ENCODE peak calls at places on chromosome 2, in six cellular contexts. H is H1, M is SK-N-SH, S is GM12878, X is HepG2, K is K562. P is an unnamed sample.

GRCh38 chr2:30631051-30631671 is 176.1 kb downstream of the CAPN13 start:
- DNase-seq in S (peak), H (no peak), K (peak), M (no peak), X (no peak), P (no peak)

GRCh38 chr2:101737478-101738240 is 40.2 kb downstream of the MAP4K4 start:
- DNase-seq in X (no peak), K (no peak), H (no peak), S (no peak), M (no peak), P (no peak)

GRCh38 chr2:148263890-148264289 is 243.0 kb downstream of the MBD5 start:
- DNase-seq in S (no peak), K (no peak), M (no peak), H (no peak), X (no peak), P (no peak)

GRCh38 chr2:209638346-209638745 is 133.3 kb upstream of the UNC80 start:
- DNase-seq in H (no peak), S (no peak), X (no peak), M (no peak), K (no peak), P (no peak)

GRCh38 chr2:71905205-71905604 is 242.5 kb downstream of the CYP26B1 start:
- DNase-seq in K (no peak), M (no peak), S (no peak), H (no peak), X (no peak), P (no peak)

GRCh38 chr2:172134270-172134669 is 31.6 kb upstream of the DLX2 start:
- DNase-seq in X (no peak), S (no peak), H (no peak), K (no peak), M (no peak), P (no peak)

GRCh38 chr2:54979645-54980044 is 70.6 kb downstream of the RTN4 start:
- DNase-seq in M (no peak), K (no peak), H (no peak), X (no peak), S (no peak), P (no peak)

GRCh38 chr2:73896362-73897239 is 3.8 kb downstream of the ACTG2 start:
- DNase-seq in H (no peak), K (no peak), S (peak), X (no peak), M (no peak), P (no peak)

GRCh38 chr2:88500691-88501090 is 48.2 kb upstream of the FOXI3 start:
- DNase-seq in K (no peak), H (no peak), S (no peak), M (no peak), X (no peak), P (no peak)

GRCh38 chr2:231111987-231112386 is 12.9 kb downstream of the HTR2B start:
- DNase-seq in S (no peak), K (no peak), H (no peak), M (no peak), X (no peak), P (no peak)

GRCh38 chr2:125543968-125544514 is 1111.9 kb upstream of the GYPC start:
- DNase-seq in K (no peak), S (no peak), X (no peak), M (no peak), H (no peak), P (no peak)

GRCh38 chr2:40642726-40643125 is 190.8 kb upstream of the SLC8A1 start:
- DNase-seq in X (no peak), M (no peak), K (no peak), S (no peak), H (no peak), P (no peak)

GRCh38 chr2:148237911-148238310 is 217.0 kb downstream of the MBD5 start:
- DNase-seq in K (no peak), S (no peak), M (no peak), X (no peak), H (no peak), P (no peak)

GRCh38 chr2:30150786-30151185 is 4.0 kb downstream of the YPEL5 start:
- DNase-seq in S (no peak), K (peak), H (no peak), M (no peak), X (no peak), P (no peak)

GRCh38 chr2:57450170-57450569 is 596.4 kb upstream of the VRK2 start:
- DNase-seq in H (no peak), S (no peak), M (no peak), X (no peak), K (no peak), P (no peak)

GRCh38 chr2:205858781-205859478 is 176.6 kb downstream of the NRP2 start:
- DNase-seq in X (no peak), H (no peak), K (no peak), M (no peak), S (no peak), P (no peak)

GRCh38 chr2:216516730-216517350 is 18.2 kb downstream of the RPL37A start:
- DNase-seq in S (no peak), H (no peak), M (peak), X (no peak), K (no peak), P (no peak)

GRCh38 chr2:99184811-99185210 is 3.8 kb downstream of the MRPL30 start:
- DNase-seq in M (no peak), H (no peak), K (no peak), X (no peak), S (no peak), P (no peak)

GRCh38 chr2:178962805-178963433 is 87.0 kb downstream of the CCDC141 start:
- DNase-seq in M (no peak), K (no peak), S (no peak), X (no peak), H (no peak), P (no peak)

GRCh38 chr2:9256570-9257043 is 50.0 kb downstream of the ASAP2 start:
- DNase-seq in H (no peak), K (no peak), M (peak), S (no peak), X (no peak), P (no peak)

GRCh38 chr2:128301501-128301966 is 17.1 kb downstream of the HS6ST1 start:
- DNase-seq in H (no peak), K (no peak), M (no peak), S (no peak), X (no peak), P (no peak)
- H3K9ac ChIP-seq in H (no peak), K (no peak), M (no peak), S (no peak), X (no peak), P (peak)

GRCh38 chr2:70094978-70095832 is 7.9 kb downstream of the PCBP1 start:
- DNase-seq in X (peak), H (no peak), M (no peak), K (no peak), S (no peak), P (no peak)
- TF ChIP-seq YY1 in X (no peak), H (no peak), M (no peak), K (no peak), S (peak), P (no peak)

DNA sequence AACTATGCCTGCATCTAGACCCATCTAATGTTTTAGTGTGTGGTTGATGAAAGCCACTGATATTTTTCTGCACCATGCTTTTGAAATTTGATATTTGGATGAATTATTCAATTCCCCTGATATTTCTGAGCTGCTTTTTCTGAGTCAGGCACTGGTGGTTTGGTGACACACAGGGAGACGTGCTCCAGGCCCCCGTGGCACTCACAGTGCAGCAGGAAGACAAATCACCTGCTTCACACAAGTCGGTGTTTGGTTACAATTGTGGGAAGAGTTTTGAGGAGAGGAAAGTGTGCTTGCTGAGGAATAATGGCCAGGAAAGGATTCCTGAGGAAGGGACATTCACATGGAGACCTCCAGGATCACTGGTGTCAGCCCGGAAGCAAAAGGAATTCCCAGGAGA is 179.7 kb downstream of the ACKR3 start:
- DNase-seq in X (no peak), H (no peak), K (no peak), M (no peak), S (no peak), P (no peak)
- H3K9ac ChIP-seq in X (no peak), H (no peak), K (no peak), M (no peak), S (no peak), P (no peak)

GRCh38 chr2:66805136-66805535 is 370.2 kb downstream of the MEIS1 start:
- DNase-seq in S (no peak), M (no peak), H (no peak), K (no peak), X (no peak), P (no peak)
- TF ChIP-seq YY1 in S (no peak), M (no peak), H (no peak), K (no peak), X (no peak), P (no peak)

GRCh38 chr2:161386228-161386627 is 29.9 kb upstream of the TBR1 start:
- DNase-seq in K (no peak), M (no peak), X (no peak), S (peak), H (no peak), P (no peak)

GRCh38 chr2:161379740-161380139 is 36.4 kb upstream of the TBR1 start:
- DNase-seq in X (no peak), S (no peak), K (no peak), M (no peak), H (no peak), P (no peak)

GRCh38 chr2:161382747-161383146 is 33.4 kb upstream of the TBR1 start:
- DNase-seq in X (no peak), M (no peak), K (no peak), S (no peak), H (no peak), P (no peak)

GRCh38 chr2:161384864-161385263 is 31.2 kb upstream of the TBR1 start:
- DNase-seq in K (no peak), X (no peak), M (no peak), S (peak), H (no peak), P (no peak)

DNA sequence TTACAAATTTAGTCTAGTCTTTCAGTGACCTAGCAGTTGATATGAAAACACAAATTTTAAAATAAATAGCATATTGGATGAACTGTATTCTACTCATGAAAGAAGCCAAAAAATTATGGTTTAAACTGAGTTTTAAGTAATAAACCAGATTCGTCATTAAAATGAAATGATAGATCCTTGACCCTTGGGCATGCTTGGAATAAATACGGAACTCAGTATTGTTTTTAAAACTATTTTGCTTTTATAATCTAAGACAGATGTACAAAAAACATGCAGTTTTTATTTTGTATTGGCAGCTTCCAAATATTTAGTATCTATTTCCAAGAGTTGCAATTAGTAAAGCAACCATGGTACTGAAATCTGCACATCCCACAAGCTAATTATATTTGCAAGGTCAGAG is 34.5 kb upstream of the TBR1 start:
- DNase-seq in K (no peak), X (no peak), M (no peak), S (no peak), H (no peak), P (no peak)
- H3K9ac ChIP-seq in K (no peak), X (no peak), M (no peak), S (no peak), H (no peak), P (no peak)

GRCh38 chr2:222318026-222318711 is 19.4 kb upstream of the PAX3 start:
- DNase-seq in M (peak), S (no peak), K (peak), X (peak), H (peak), P (no peak)
- TF ChIP-seq YY1 in M (no peak), S (peak), K (no peak), X (peak), H (peak), P (no peak)

DNA sequence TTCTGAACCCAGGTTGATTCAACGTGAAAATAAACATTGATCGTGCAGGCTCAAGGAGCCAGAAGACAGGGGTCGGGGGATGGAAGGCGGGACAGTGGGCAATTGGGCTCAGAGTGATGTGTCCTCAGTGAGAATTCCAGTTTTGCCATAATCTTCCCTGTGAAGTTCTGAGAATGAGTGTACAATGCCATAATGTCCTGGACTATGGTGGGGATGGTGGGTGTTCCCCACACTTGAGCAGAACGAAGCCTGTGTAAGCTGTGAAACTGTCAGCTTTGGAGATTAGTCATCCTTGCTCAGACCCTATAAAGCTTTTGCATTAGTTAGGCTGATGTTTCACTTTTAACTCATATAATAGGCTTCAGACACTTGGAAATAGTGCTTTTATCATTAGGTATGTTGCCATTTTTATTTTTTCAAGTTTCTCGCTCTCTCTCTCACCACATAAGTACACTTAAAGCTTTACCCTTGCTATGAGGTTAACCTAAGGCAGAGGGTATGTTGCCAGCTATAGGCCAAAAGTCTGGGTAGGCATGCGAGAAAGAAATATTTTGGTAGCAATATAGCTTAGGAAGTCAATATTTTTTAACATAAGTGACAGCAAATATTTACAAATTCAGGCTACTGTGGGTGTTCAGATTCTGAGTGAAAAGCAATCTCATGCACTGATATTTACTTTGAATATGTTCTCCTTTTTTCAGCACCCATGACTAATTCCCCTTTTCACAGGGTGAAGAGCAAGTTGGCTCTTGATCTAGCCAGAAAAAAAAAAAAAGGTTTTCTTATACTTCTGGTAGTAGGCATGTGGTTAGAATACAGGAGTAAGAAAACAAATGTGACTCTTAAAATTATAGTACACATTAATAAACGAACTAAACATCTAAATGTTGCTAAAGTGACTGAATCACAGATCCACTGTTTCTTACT is 47.2 kb downstream of the CDC42EP3 start:
- DNase-seq in X (no peak), H (no peak), M (no peak), S (peak), K (no peak), P (no peak)
- H3K9ac ChIP-seq in X (no peak), H (no peak), M (no peak), S (peak), K (no peak), P (no peak)

DNA sequence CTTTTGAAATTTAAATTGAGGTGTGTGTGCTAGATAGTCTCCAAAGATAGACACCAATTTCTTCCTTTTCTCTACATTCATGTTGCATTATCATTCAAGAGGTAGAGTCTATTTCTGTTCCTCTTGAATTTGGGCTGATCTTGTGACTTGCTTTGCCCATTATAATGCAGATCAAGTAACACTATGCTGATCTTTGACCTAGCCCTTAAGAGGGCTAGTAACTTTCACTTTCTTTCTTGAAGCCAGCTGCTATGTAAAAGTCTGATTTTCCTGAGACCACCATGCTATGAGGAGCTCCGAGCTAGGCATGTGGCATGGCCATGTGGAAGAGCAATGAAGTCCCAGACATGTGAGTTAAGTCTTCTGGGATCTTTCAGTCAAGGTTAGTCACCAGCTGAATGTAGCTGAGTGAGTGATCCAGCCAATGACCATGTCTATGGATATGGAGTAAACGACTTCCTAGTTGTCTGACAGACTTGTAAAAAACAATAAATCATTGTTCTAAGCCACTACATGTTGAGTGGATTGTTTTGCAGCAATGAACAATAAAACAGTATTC is 189.4 kb upstream of the CWC22 start:
- DNase-seq in S (no peak), X (no peak), K (no peak), H (no peak), M (no peak), P (no peak)
- TF ChIP-seq YY1 in S (no peak), X (no peak), K (no peak), H (no peak), M (no peak), P (no peak)

DNA sequence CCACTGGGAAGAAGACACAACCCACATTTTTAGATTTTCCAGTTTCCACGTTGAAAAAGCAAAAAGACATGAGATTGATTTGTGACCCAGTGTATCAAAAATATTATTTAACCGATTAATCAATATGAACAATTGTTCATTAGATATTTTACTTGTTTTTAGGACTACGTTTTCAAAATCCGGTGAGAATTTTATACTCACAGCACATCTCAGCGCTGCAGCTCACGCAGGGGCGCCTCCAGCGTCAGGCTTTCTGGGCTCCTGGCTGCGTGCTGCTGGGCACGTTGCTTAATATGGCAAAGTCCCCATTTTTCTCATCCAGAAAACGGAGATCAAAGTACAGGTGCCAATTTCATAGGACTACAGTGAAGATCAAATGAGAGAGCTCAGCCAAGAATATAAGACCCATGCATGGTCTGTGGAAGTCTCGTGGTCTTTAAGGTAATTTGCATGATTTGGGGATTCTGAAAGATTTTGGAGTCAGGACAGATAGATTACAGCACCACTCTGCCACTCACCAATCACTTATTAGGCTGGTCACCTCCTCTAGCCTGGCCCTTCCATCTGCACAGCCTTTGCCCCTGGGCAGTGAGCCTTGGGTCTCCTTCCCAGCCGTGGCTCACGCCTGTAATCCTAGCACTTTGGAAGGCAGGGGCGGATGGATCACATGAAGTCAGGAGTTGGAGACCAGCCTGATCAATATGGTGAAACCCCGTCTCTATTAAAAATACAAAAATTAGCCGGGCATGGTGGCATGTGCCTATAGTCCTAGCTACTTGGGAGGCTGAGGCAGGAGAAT is 36.2 kb downstream of the PTPN18 start:
- DNase-seq in H (no peak), M (peak), S (no peak), X (peak), K (no peak), P (no peak)
- H3K9ac ChIP-seq in H (no peak), M (peak), S (peak), X (peak), K (no peak), P (peak)